ENCODE peak calls at places on chromosome 6, in eight cellular contexts. G is astrocyte of the cerebellum, I is left lung, H is thoracic aorta, X is BJ, J is glutamatergic neuron, C is GM12878, A is progenitor cell of endocrine pancreas. S is an unnamed sample.

GRCh38 chr6:163985710-163986109 is 571.2 kb downstream of the QKI start:
- DNase-seq in G (no peak), I (no peak), H (no peak), X (no peak), J (no peak), C (no peak), A (no peak), S (no peak)

GRCh38 chr6:3284436-3284876 is 25.7 kb downstream of the PSMG4 start:
- DNase-seq in G (no peak), I (no peak), H (no peak), X (no peak), J (peak; percentile 11), C (no peak), A (no peak), S (no peak)

GRCh38 chr6:34970962-34971361 is 81.9 kb downstream of the ANKS1A start:
- DNase-seq in G (no peak), I (no peak), H (no peak), X (peak; percentile 58), J (no peak), C (no peak), A (no peak), S (no peak)

GRCh38 chr6:163413345-163414116 is 987 bp upstream of the QKI start:
- DNase-seq in G (peak; percentile 84), I (peak; percentile 95), H (peak; percentile 40), X (peak; percentile 43), J (peak; percentile 86), C (no peak), A (peak; percentile 84), S (peak; percentile 70)

GRCh38 chr6:21931641-21932335 is 338.2 kb downstream of the SOX4 start:
- DNase-seq in G (peak; percentile 62), I (no peak), H (no peak), X (no peak), J (no peak), C (no peak), A (no peak), S (no peak)

GRCh38 chr6:10310826-10311225 is 104.0 kb downstream of the TFAP2A start:
- DNase-seq in G (no peak), I (no peak), H (no peak), X (no peak), J (no peak), C (no peak), A (no peak), S (no peak)

GRCh38 chr6:147106759-147107401 is 97.3 kb upstream of the STXBP5 start:
- DNase-seq in G (no peak), I (no peak), H (no peak), X (no peak), J (no peak), C (no peak), A (no peak), S (no peak)

GRCh38 chr6:158131926-158132325 is 36.1 kb downstream of the SERAC1 start:
- DNase-seq in G (no peak), I (no peak), H (no peak), X (no peak), J (no peak), C (no peak), A (no peak), S (no peak)

GRCh38 chr6:22828179-22829062 is 259.1 kb downstream of the HDGFL1 start:
- DNase-seq in G (peak; percentile 96), I (no peak), H (peak; percentile 10), X (peak; percentile 94), J (no peak), C (no peak), A (peak; percentile 22), S (no peak)

GRCh38 chr6:144159727-144160126 is 9.4 kb downstream of the STX11 start:
- DNase-seq in G (no peak), I (no peak), H (no peak), X (no peak), J (no peak), C (no peak), A (no peak), S (no peak)

GRCh38 chr6:90284745-90285481 is 11.7 kb downstream of the BACH2 start:
- DNase-seq in G (peak; percentile 63), I (no peak), H (no peak), X (no peak), J (no peak), C (peak; percentile 76), A (no peak), S (no peak)

GRCh38 chr6:3759656-3760245 is 8.2 kb upstream of the PXDC1 start:
- DNase-seq in G (peak; percentile 84), I (no peak), H (no peak), X (peak; percentile 37), J (no peak), C (no peak), A (no peak), S (no peak)

GRCh38 chr6:109239192-109239917 is 142.9 kb downstream of the CD164 start:
- DNase-seq in G (no peak), I (no peak), H (no peak), X (no peak), J (no peak), C (no peak), A (no peak), S (no peak)

GRCh38 chr6:101806241-101806640 is 412.7 kb downstream of the GRIK2 start:
- DNase-seq in G (peak; percentile 87), I (no peak), H (no peak), X (peak; percentile 47), J (no peak), C (no peak), A (no peak), S (no peak)

GRCh38 chr6:31886426-31887068 is 7.8 kb upstream of the SLC44A4 start:
- DNase-seq in G (no peak), I (peak; percentile 67), H (no peak), X (no peak), J (no peak), C (no peak), A (no peak), S (no peak)

GRCh38 chr6:119109654-119110325 is 31.3 kb upstream of the FAM184A start:
- DNase-seq in G (no peak), I (no peak), H (no peak), X (no peak), J (no peak), C (no peak), A (no peak), S (no peak)

GRCh38 chr6:119116712-119117281 is 38.3 kb upstream of the FAM184A start:
- DNase-seq in G (no peak), I (no peak), H (no peak), X (no peak), J (peak; percentile 31), C (no peak), A (no peak), S (no peak)

GRCh38 chr6:119108076-119108475 is 29.6 kb upstream of the FAM184A start:
- DNase-seq in G (no peak), I (no peak), H (no peak), X (no peak), J (no peak), C (no peak), A (no peak), S (no peak)

GRCh38 chr6:119110601-119111548 is 32.4 kb upstream of the FAM184A start:
- DNase-seq in G (peak; percentile 43), I (no peak), H (no peak), X (no peak), J (no peak), C (peak; percentile 28), A (peak; percentile 25), S (peak; percentile 18)

GRCh38 chr6:119112856-119113530 is 34.5 kb upstream of the FAM184A start:
- DNase-seq in G (no peak), I (no peak), H (no peak), X (no peak), J (no peak), C (no peak), A (no peak), S (no peak)
- TF ChIP-seq CTCF in G (no peak), I (no peak), H (no peak), X (no peak), J (no peak), C (no peak), A (no peak), S (no peak)

GRCh38 chr6:166419717-166420116 is 37.0 kb upstream of the MPC1 start:
- DNase-seq in G (no peak), I (no peak), H (no peak), X (no peak), J (no peak), C (no peak), A (no peak), S (no peak)

GRCh38 chr6:166419268-166419667 is 36.5 kb upstream of the MPC1 start:
- DNase-seq in G (peak; percentile 36), I (no peak), H (no peak), X (no peak), J (no peak), C (peak; percentile 71), A (no peak), S (no peak)

GRCh38 chr6:166422201-166422940 is 39.6 kb upstream of the MPC1 start:
- DNase-seq in G (no peak), I (no peak), H (no peak), X (no peak), J (no peak), C (no peak), A (no peak), S (no peak)

GRCh38 chr6:166418691-166419143 is 36.0 kb upstream of the MPC1 start:
- DNase-seq in G (no peak), I (no peak), H (no peak), X (no peak), J (no peak), C (no peak), A (no peak), S (no peak)

GRCh38 chr6:166420351-166420750 is 37.6 kb upstream of the MPC1 start:
- DNase-seq in G (no peak), I (no peak), H (no peak), X (no peak), J (no peak), C (no peak), A (no peak), S (no peak)
- TF ChIP-seq CTCF in G (peak; percentile 16), I (no peak), H (no peak), X (no peak), J (no peak), C (no peak), A (no peak), S (no peak)

DNA sequence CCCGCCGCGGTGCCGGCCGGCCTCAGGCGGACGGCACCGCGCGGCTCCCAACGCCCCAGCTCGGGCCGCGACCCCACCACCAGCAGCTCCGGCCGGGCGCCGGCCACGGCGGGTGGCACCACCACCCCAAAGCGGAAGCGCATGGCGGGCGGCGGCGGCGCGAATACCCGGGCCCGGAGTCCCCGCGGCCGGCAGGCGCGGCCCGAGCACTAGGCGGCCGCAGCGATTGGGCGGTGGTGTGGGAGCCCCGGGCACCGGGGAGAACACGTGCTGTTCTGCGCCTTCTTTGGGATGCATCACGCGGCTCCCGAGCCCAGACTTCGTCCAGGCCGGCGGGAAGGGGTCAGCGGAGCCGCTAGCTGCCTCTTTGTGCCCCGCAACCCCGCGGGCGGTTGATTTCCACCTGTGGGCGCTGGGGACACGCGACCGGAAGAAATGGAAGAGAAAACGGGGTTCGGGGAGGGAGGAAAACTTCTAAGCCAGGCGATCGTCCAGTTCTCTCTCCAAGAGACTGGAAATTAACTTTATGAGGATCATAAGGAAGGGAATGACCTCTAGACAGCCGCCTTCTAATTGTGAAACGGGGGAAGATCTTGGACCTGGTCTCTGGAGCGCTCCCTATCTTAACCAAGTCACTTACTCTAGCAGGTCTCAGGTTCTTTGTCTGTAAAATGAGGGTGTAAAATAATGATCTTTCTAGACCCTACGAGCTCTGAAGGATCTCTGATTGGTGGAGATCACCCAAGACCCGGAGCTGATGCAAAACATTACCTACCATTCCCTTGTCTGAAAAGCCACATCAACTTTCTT is at the start of gene EPM2A:
- DNase-seq in G (peak; percentile 44), I (peak; percentile 98), H (peak; percentile 38), X (peak; percentile 19), J (peak; percentile 87), C (peak; percentile 75), A (peak; percentile 70), S (no peak)
- TF ChIP-seq CTCF in G (no peak), I (no peak), H (no peak), X (peak; percentile 16), J (no peak), C (no peak), A (peak; percentile 10), S (no peak)

GRCh38 chr6:116316772-116317467 is 37.2 kb upstream of the TSPYL1 start:
- DNase-seq in G (no peak), I (no peak), H (peak; percentile 9), X (no peak), J (no peak), C (no peak), A (no peak), S (no peak)
- TF ChIP-seq CTCF in G (no peak), I (no peak), H (no peak), X (no peak), J (no peak), C (no peak), A (peak; percentile 9), S (no peak)

S was measured in D721Med.